ENCODE peak calls at places on chromosomes 5 and 9, in five cellular contexts. One of them, this sample, is unnamed.

GRCh38 chr9:132842124-132843005 is 35.7 kb downstream of the AK8 start:
- DNase-seq in CD8-positive, alpha-beta T cell: no peak
- DNase-seq in left ventricle myocardium inferior: no peak
- DNase-seq in lower lobe of right lung: no peak
- DNase-seq in right atrium auricular region: no peak
- DNase-seq in this sample: no peak

GRCh38 chr5:24145806-24146205 is 499.0 kb downstream of the CDH10 start:
- DNase-seq in CD8-positive, alpha-beta T cell: no peak
- DNase-seq in left ventricle myocardium inferior: no peak
- DNase-seq in lower lobe of right lung: no peak
- DNase-seq in right atrium auricular region: no peak
- DNase-seq in this sample: no peak

GRCh38 chr9:91037511-91038482 is 236.2 kb downstream of the SYK start:
- DNase-seq in CD8-positive, alpha-beta T cell: no peak
- DNase-seq in left ventricle myocardium inferior: no peak
- DNase-seq in lower lobe of right lung: peak; percentile 73
- DNase-seq in right atrium auricular region: peak; percentile 77
- DNase-seq in this sample: peak; percentile 77

GRCh38 chr5:14871084-14871572 is 450 bp downstream of the ANKH start:
- DNase-seq in CD8-positive, alpha-beta T cell: peak; percentile 8
- DNase-seq in left ventricle myocardium inferior: peak; percentile 27
- DNase-seq in lower lobe of right lung: peak; percentile 60
- DNase-seq in right atrium auricular region: no peak
- DNase-seq in this sample: no peak

GRCh38 chr5:132427285-132428146 is 58.0 kb downstream of the SLC22A5 start:
- DNase-seq in CD8-positive, alpha-beta T cell: peak; percentile 47
- DNase-seq in left ventricle myocardium inferior: peak; percentile 47
- DNase-seq in lower lobe of right lung: peak; percentile 71
- DNase-seq in right atrium auricular region: peak; percentile 59
- DNase-seq in this sample: no peak

GRCh38 chr5:136404616-136405015 is 39.3 kb upstream of the TRPC7 start:
- DNase-seq in CD8-positive, alpha-beta T cell: no peak
- DNase-seq in left ventricle myocardium inferior: no peak
- DNase-seq in lower lobe of right lung: no peak
- DNase-seq in right atrium auricular region: no peak
- DNase-seq in this sample: no peak

GRCh38 chr5:137733011-137733410 is 2.9 kb downstream of the KLHL3 start:
- DNase-seq in CD8-positive, alpha-beta T cell: no peak
- DNase-seq in left ventricle myocardium inferior: no peak
- DNase-seq in lower lobe of right lung: no peak
- DNase-seq in right atrium auricular region: no peak
- DNase-seq in this sample: no peak

GRCh38 chr5:177309351-177310191 is 2.1 kb downstream of the MXD3 start:
- DNase-seq in CD8-positive, alpha-beta T cell: peak; percentile 54
- DNase-seq in left ventricle myocardium inferior: peak; percentile 66
- DNase-seq in lower lobe of right lung: peak; percentile 80
- DNase-seq in right atrium auricular region: no peak
- DNase-seq in this sample: peak; percentile 53

GRCh38 chr5:140725799-140726471 is 25.7 kb downstream of the ZMAT2 start:
- DNase-seq in CD8-positive, alpha-beta T cell: peak; percentile 34
- DNase-seq in left ventricle myocardium inferior: no peak
- DNase-seq in lower lobe of right lung: no peak
- DNase-seq in right atrium auricular region: no peak
- DNase-seq in this sample: peak; percentile 98

GRCh38 chr9:76562511-76562911 is 103.5 kb downstream of the GCNT1 start:
- DNase-seq in CD8-positive, alpha-beta T cell: no peak
- DNase-seq in left ventricle myocardium inferior: no peak
- DNase-seq in lower lobe of right lung: no peak
- DNase-seq in right atrium auricular region: no peak
- DNase-seq in this sample: peak; percentile 35

GRCh38 chr5:115389799-115390382 is 93.4 kb upstream of the CCDC112 start:
- DNase-seq in CD8-positive, alpha-beta T cell: no peak
- DNase-seq in left ventricle myocardium inferior: no peak
- DNase-seq in lower lobe of right lung: peak; percentile 59
- DNase-seq in right atrium auricular region: no peak
- DNase-seq in this sample: no peak

GRCh38 chr9:86405926-86406325 is 51.7 kb upstream of the TUT7 start:
- DNase-seq in CD8-positive, alpha-beta T cell: no peak
- DNase-seq in left ventricle myocardium inferior: no peak
- DNase-seq in lower lobe of right lung: no peak
- DNase-seq in right atrium auricular region: no peak
- DNase-seq in this sample: peak; percentile 88

GRCh38 chr9:136370687-136371530 is 2.6 kb downstream of the CARD9 start:
- DNase-seq in CD8-positive, alpha-beta T cell: no peak
- DNase-seq in left ventricle myocardium inferior: no peak
- DNase-seq in lower lobe of right lung: no peak
- DNase-seq in right atrium auricular region: no peak
- DNase-seq in this sample: no peak

GRCh38 chr5:81233080-81233634 is at the start of gene CKMT2:
- DNase-seq in CD8-positive, alpha-beta T cell: no peak
- DNase-seq in left ventricle myocardium inferior: peak; percentile 91
- DNase-seq in lower lobe of right lung: peak; percentile 81
- DNase-seq in right atrium auricular region: peak; percentile 86
- DNase-seq in this sample: peak; percentile 23

GRCh38 chr9:36858805-36859375 is 175.2 kb downstream of the PAX5 start:
- DNase-seq in CD8-positive, alpha-beta T cell: no peak
- DNase-seq in left ventricle myocardium inferior: no peak
- DNase-seq in lower lobe of right lung: no peak
- DNase-seq in right atrium auricular region: no peak
- DNase-seq in this sample: no peak

GRCh38 chr9:70479880-70480291 is 65.4 kb upstream of the KLF9 start:
- DNase-seq in CD8-positive, alpha-beta T cell: no peak
- DNase-seq in left ventricle myocardium inferior: no peak
- DNase-seq in lower lobe of right lung: peak; percentile 50
- DNase-seq in right atrium auricular region: no peak
- DNase-seq in this sample: peak; percentile 64

GRCh38 chr5:9851458-9851857 is 221.3 kb upstream of the TAS2R1 start:
- DNase-seq in CD8-positive, alpha-beta T cell: no peak
- DNase-seq in left ventricle myocardium inferior: no peak
- DNase-seq in lower lobe of right lung: no peak
- DNase-seq in right atrium auricular region: no peak
- DNase-seq in this sample: peak; percentile 94

GRCh38 chr5:116508835-116509234 is 65.8 kb downstream of the SEMA6A start:
- DNase-seq in CD8-positive, alpha-beta T cell: no peak
- DNase-seq in left ventricle myocardium inferior: no peak
- DNase-seq in lower lobe of right lung: no peak
- DNase-seq in right atrium auricular region: no peak
- DNase-seq in this sample: no peak

GRCh38 chr9:33791117-33791516 is 4.2 kb upstream of the PRSS3 start:
- DNase-seq in CD8-positive, alpha-beta T cell: no peak
- DNase-seq in left ventricle myocardium inferior: no peak
- DNase-seq in lower lobe of right lung: no peak
- DNase-seq in right atrium auricular region: no peak
- DNase-seq in this sample: peak; percentile 79

GRCh38 chr5:92309336-92309991 is 926.3 kb upstream of the ARRDC3 start:
- DNase-seq in CD8-positive, alpha-beta T cell: no peak
- DNase-seq in left ventricle myocardium inferior: no peak
- DNase-seq in lower lobe of right lung: no peak
- DNase-seq in right atrium auricular region: no peak
- DNase-seq in this sample: peak; percentile 4

GRCh38 chr9:76630916-76631315 is 133.3 kb upstream of the PCA3 start:
- DNase-seq in CD8-positive, alpha-beta T cell: no peak
- DNase-seq in left ventricle myocardium inferior: no peak
- DNase-seq in lower lobe of right lung: no peak
- DNase-seq in right atrium auricular region: no peak
- DNase-seq in this sample: no peak

GRCh38 chr9:35651964-35652828 is 1.5 kb upstream of the SIT1 start:
- DNase-seq in CD8-positive, alpha-beta T cell: no peak
- DNase-seq in left ventricle myocardium inferior: no peak
- DNase-seq in lower lobe of right lung: no peak
- DNase-seq in right atrium auricular region: no peak
- DNase-seq in this sample: no peak

GRCh38 chr5:157459715-157460599 is at the start of gene NIPAL4:
- DNase-seq in CD8-positive, alpha-beta T cell: no peak
- DNase-seq in left ventricle myocardium inferior: no peak
- DNase-seq in lower lobe of right lung: no peak
- DNase-seq in right atrium auricular region: no peak
- DNase-seq in this sample: no peak

GRCh38 chr9:137435980-137436760 is 5.0 kb downstream of the ENTPD8 start:
- DNase-seq in CD8-positive, alpha-beta T cell: no peak
- DNase-seq in left ventricle myocardium inferior: peak; percentile 38
- DNase-seq in lower lobe of right lung: peak; percentile 80
- DNase-seq in right atrium auricular region: no peak
- DNase-seq in this sample: peak; percentile 84

GRCh38 chr5:136080483-136081180 is 51.8 kb downstream of the TGFBI start:
- DNase-seq in CD8-positive, alpha-beta T cell: peak; percentile 12
- DNase-seq in left ventricle myocardium inferior: peak; percentile 92
- DNase-seq in lower lobe of right lung: peak; percentile 91
- DNase-seq in right atrium auricular region: peak; percentile 92
- DNase-seq in this sample: peak; percentile 97

GRCh38 chr9:96453625-96454024 is 3.7 kb downstream of the HABP4 start:
- DNase-seq in CD8-positive, alpha-beta T cell: no peak
- DNase-seq in left ventricle myocardium inferior: no peak
- DNase-seq in lower lobe of right lung: no peak
- DNase-seq in right atrium auricular region: peak; percentile 54
- DNase-seq in this sample: peak; percentile 31

DNA sequence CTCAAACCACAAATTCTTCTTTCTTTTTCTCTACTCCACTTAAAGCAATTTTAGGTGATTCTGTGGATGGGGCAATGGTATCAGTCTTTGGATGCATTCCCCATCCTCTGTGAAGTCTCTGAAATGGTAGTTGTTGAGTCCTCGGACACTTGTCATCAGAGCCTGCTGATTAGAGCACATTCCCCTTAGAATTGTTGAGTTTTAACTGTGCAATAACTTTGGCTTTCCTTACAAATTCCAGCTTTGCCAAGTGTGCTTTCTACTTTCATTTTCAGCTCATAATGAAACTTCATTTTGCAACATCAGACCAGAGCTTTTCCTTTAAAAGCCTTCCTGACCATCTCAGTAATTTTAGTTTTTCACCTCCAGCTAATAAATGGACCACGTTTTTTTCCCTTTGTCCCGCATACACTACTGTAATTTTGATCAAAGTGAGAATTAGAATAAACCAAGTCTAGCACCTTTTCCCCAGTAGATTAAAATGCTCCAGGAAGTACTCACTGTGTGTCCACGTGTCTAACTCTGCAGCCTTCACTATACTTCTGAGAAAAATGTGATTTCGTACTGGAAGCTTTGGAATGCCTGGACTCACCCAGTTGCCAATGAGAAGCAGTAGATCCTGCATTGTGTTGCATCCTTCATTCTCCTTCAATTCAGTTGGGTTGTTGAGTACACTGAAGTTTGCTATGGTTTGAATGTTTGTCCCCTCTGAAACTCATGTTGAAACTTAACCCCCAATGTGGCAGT is 135.6 kb downstream of the NTRK2 start:
- DNase-seq in CD8-positive, alpha-beta T cell: no peak
- DNase-seq in left ventricle myocardium inferior: no peak
- DNase-seq in lower lobe of right lung: no peak
- DNase-seq in right atrium auricular region: no peak
- DNase-seq in this sample: no peak
- TF ChIP-seq CTCF in CD8-positive, alpha-beta T cell: no peak
- TF ChIP-seq CTCF in left ventricle myocardium inferior: no peak
- TF ChIP-seq CTCF in lower lobe of right lung: no peak
- TF ChIP-seq CTCF in right atrium auricular region: no peak
- TF ChIP-seq CTCF in this sample: no peak

GRCh38 chr5:61318374-61318773 is 13.7 kb upstream of the ZSWIM6 start:
- DNase-seq in CD8-positive, alpha-beta T cell: no peak
- DNase-seq in left ventricle myocardium inferior: no peak
- DNase-seq in lower lobe of right lung: no peak
- DNase-seq in right atrium auricular region: no peak
- DNase-seq in this sample: no peak

GRCh38 chr5:61311836-61312808 is 19.9 kb upstream of the ZSWIM6 start:
- DNase-seq in CD8-positive, alpha-beta T cell: no peak
- DNase-seq in left ventricle myocardium inferior: no peak
- DNase-seq in lower lobe of right lung: no peak
- DNase-seq in right atrium auricular region: no peak
- DNase-seq in this sample: peak; percentile 75

GRCh38 chr5:61311056-61311455 is 21.0 kb upstream of the ZSWIM6 start:
- DNase-seq in CD8-positive, alpha-beta T cell: no peak
- DNase-seq in left ventricle myocardium inferior: no peak
- DNase-seq in lower lobe of right lung: no peak
- DNase-seq in right atrium auricular region: no peak
- DNase-seq in this sample: no peak

GRCh38 chr5:61309115-61309514 is 22.9 kb upstream of the ZSWIM6 start:
- DNase-seq in CD8-positive, alpha-beta T cell: no peak
- DNase-seq in left ventricle myocardium inferior: no peak
- DNase-seq in lower lobe of right lung: no peak
- DNase-seq in right atrium auricular region: no peak
- DNase-seq in this sample: no peak

GRCh38 chr5:61313960-61314681 is 17.9 kb upstream of the ZSWIM6 start:
- DNase-seq in CD8-positive, alpha-beta T cell: no peak
- DNase-seq in left ventricle myocardium inferior: no peak
- DNase-seq in lower lobe of right lung: no peak
- DNase-seq in right atrium auricular region: no peak
- DNase-seq in this sample: peak; percentile 89
- H3K27ac ChIP-seq in CD8-positive, alpha-beta T cell: no peak overlapping the region
- H3K27ac ChIP-seq in left ventricle myocardium inferior: no peak overlapping the region
- H3K27ac ChIP-seq in lower lobe of right lung: no peak overlapping the region
- H3K27ac ChIP-seq in right atrium auricular region: no peak overlapping the region
- H3K27ac ChIP-seq in this sample: peak overlapping the region; percentile 90

DNA sequence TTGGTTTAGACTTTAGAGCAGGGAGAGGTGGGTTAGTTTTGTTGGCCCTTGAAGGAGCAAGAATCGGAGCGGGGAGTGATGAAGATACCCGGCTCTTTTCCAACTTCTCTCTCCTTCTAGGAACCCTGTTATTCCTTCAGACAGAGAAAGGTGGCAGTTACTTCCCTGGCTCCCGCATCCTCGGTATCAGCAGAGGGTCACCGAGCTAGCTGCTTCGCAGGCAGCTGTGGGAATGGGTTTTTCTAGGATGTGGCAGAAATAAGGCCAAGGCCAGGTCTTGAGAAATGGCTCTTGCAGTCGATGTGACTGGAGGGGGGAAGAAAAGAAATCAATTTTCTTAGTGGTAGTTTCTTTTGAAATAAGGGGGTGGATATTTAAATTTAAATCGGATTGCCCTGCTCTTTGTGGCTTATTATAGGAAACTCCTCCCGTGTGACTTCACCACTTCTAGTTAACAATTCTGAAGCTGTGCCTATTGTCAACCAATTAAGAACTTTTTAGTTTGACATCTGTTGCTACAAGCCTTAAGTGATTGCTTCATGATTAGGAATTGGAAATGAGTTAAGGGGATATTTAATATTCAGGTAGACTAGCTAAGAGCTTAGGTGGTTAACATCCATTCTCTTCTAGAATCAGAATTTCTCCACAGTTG is 1.4 kb downstream of the SAP30L start:
- DNase-seq in CD8-positive, alpha-beta T cell: no peak
- DNase-seq in left ventricle myocardium inferior: no peak
- DNase-seq in lower lobe of right lung: no peak
- DNase-seq in right atrium auricular region: no peak
- DNase-seq in this sample: no peak
- H3K4me3 ChIP-seq in CD8-positive, alpha-beta T cell: peak overlapping the region; percentile 100
- H3K4me3 ChIP-seq in left ventricle myocardium inferior: peak overlapping the region; percentile 95
- H3K4me3 ChIP-seq in lower lobe of right lung: peak overlapping the region; percentile 78
- H3K4me3 ChIP-seq in right atrium auricular region: peak overlapping the region; percentile 94
- H3K4me3 ChIP-seq in this sample: peak overlapping the region; percentile 93

GRCh38 chr5:120345947-120346346 is 118.2 kb upstream of the PRR16 start:
- DNase-seq in CD8-positive, alpha-beta T cell: no peak
- DNase-seq in left ventricle myocardium inferior: no peak
- DNase-seq in lower lobe of right lung: no peak
- DNase-seq in right atrium auricular region: no peak
- DNase-seq in this sample: no peak

DNA sequence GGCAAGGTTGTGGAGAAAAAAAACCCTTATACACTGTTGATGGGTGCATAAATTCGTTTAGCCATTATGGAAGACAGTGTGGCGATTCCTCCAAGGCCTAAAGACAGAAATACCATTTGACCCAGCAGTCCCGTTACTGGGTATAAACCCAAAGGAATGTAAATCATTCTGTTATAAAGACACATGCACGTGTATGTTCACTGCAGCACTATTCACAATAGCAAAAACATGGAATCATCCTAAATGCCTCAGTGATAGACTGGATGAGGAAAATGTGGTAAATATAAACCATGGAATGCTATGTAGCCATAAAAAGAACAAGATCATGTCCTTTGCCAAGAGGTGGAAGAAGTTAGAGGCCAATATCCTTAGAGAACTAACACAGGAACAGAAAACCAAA is 119.9 kb upstream of the PRR16 start:
- DNase-seq in CD8-positive, alpha-beta T cell: no peak
- DNase-seq in left ventricle myocardium inferior: no peak
- DNase-seq in lower lobe of right lung: no peak
- DNase-seq in right atrium auricular region: no peak
- DNase-seq in this sample: no peak
- TF ChIP-seq CTCF in CD8-positive, alpha-beta T cell: no peak
- TF ChIP-seq CTCF in left ventricle myocardium inferior: no peak
- TF ChIP-seq CTCF in lower lobe of right lung: no peak
- TF ChIP-seq CTCF in right atrium auricular region: no peak
- TF ChIP-seq CTCF in this sample: no peak